ENCODE peak calls at places on chromosomes 2 and 18, in seven cellular contexts. One of them, this sample, is unnamed.

GRCh38 chr2:4381049-4381448 is 677.7 kb downstream of the DCDC2C start:
- DNase-seq in activated CD4-positive, alpha-beta T cell treated with anti-CD3 and anti-CD28 coated beads for 24 hours: no peak
- DNase-seq in GM04504: no peak
- DNase-seq in right cardiac atrium: no peak
- DNase-seq in choroid plexus epithelial cell: no peak
- DNase-seq in retina: peak
- DNase-seq in naive B cell: no peak
- DNase-seq in this sample: no peak

GRCh38 chr2:23009545-23010149 is 375.3 kb upstream of the KLHL29 start:
- DNase-seq in activated CD4-positive, alpha-beta T cell treated with anti-CD3 and anti-CD28 coated beads for 24 hours: no peak
- DNase-seq in GM04504: peak
- DNase-seq in right cardiac atrium: no peak
- DNase-seq in choroid plexus epithelial cell: peak
- DNase-seq in retina: no peak
- DNase-seq in naive B cell: no peak
- DNase-seq in this sample: no peak

GRCh38 chr2:45904931-45905642 is 253.6 kb downstream of the PRKCE start:
- DNase-seq in activated CD4-positive, alpha-beta T cell treated with anti-CD3 and anti-CD28 coated beads for 24 hours: no peak
- DNase-seq in GM04504: no peak
- DNase-seq in right cardiac atrium: no peak
- DNase-seq in choroid plexus epithelial cell: no peak
- DNase-seq in retina: peak
- DNase-seq in naive B cell: no peak
- DNase-seq in this sample: no peak

GRCh38 chr18:76266226-76266991 is 228.6 kb downstream of the ZNF516 start:
- DNase-seq in activated CD4-positive, alpha-beta T cell treated with anti-CD3 and anti-CD28 coated beads for 24 hours: no peak
- DNase-seq in GM04504: no peak
- DNase-seq in right cardiac atrium: no peak
- DNase-seq in choroid plexus epithelial cell: no peak
- DNase-seq in retina: no peak
- DNase-seq in naive B cell: no peak
- DNase-seq in this sample: no peak

GRCh38 chr2:80303825-80304521 is 579 bp downstream of the LRRTM1 start:
- DNase-seq in activated CD4-positive, alpha-beta T cell treated with anti-CD3 and anti-CD28 coated beads for 24 hours: no peak
- DNase-seq in GM04504: no peak
- DNase-seq in right cardiac atrium: peak
- DNase-seq in choroid plexus epithelial cell: no peak
- DNase-seq in retina: peak
- DNase-seq in naive B cell: no peak
- DNase-seq in this sample: no peak

GRCh38 chr2:231110551-231110950 is 14.3 kb downstream of the HTR2B start:
- DNase-seq in activated CD4-positive, alpha-beta T cell treated with anti-CD3 and anti-CD28 coated beads for 24 hours: no peak
- DNase-seq in GM04504: no peak
- DNase-seq in right cardiac atrium: no peak
- DNase-seq in choroid plexus epithelial cell: peak
- DNase-seq in retina: no peak
- DNase-seq in naive B cell: no peak
- DNase-seq in this sample: no peak

GRCh38 chr18:61683856-61684255 is 209.0 kb downstream of the RNF152 start:
- DNase-seq in activated CD4-positive, alpha-beta T cell treated with anti-CD3 and anti-CD28 coated beads for 24 hours: no peak
- DNase-seq in GM04504: no peak
- DNase-seq in right cardiac atrium: no peak
- DNase-seq in choroid plexus epithelial cell: no peak
- DNase-seq in retina: no peak
- DNase-seq in naive B cell: no peak
- DNase-seq in this sample: no peak

GRCh38 chr2:601806-602455 is 75.3 kb downstream of the TMEM18 start:
- DNase-seq in activated CD4-positive, alpha-beta T cell treated with anti-CD3 and anti-CD28 coated beads for 24 hours: no peak
- DNase-seq in GM04504: no peak
- DNase-seq in right cardiac atrium: no peak
- DNase-seq in choroid plexus epithelial cell: no peak
- DNase-seq in retina: no peak
- DNase-seq in naive B cell: no peak
- DNase-seq in this sample: peak

GRCh38 chr2:55876425-55877084 is 47.0 kb downstream of the EFEMP1 start:
- DNase-seq in activated CD4-positive, alpha-beta T cell treated with anti-CD3 and anti-CD28 coated beads for 24 hours: no peak
- DNase-seq in GM04504: no peak
- DNase-seq in right cardiac atrium: no peak
- DNase-seq in choroid plexus epithelial cell: no peak
- DNase-seq in retina: no peak
- DNase-seq in naive B cell: no peak
- DNase-seq in this sample: no peak

GRCh38 chr2:231222318-231223000 is 24.0 kb downstream of the ARMC9 start:
- DNase-seq in activated CD4-positive, alpha-beta T cell treated with anti-CD3 and anti-CD28 coated beads for 24 hours: no peak
- DNase-seq in GM04504: peak
- DNase-seq in right cardiac atrium: no peak
- DNase-seq in choroid plexus epithelial cell: peak
- DNase-seq in retina: no peak
- DNase-seq in naive B cell: no peak
- DNase-seq in this sample: no peak

GRCh38 chr2:20584637-20585321 is 66.1 kb downstream of the HS1BP3 start:
- DNase-seq in activated CD4-positive, alpha-beta T cell treated with anti-CD3 and anti-CD28 coated beads for 24 hours: no peak
- DNase-seq in GM04504: peak
- DNase-seq in right cardiac atrium: peak
- DNase-seq in choroid plexus epithelial cell: peak
- DNase-seq in retina: peak
- DNase-seq in naive B cell: no peak
- DNase-seq in this sample: peak

GRCh38 chr2:95552911-95553310 is 38.9 kb upstream of the TRIM43 start:
- DNase-seq in activated CD4-positive, alpha-beta T cell treated with anti-CD3 and anti-CD28 coated beads for 24 hours: no peak
- DNase-seq in GM04504: peak
- DNase-seq in right cardiac atrium: peak
- DNase-seq in choroid plexus epithelial cell: peak
- DNase-seq in retina: no peak
- DNase-seq in naive B cell: no peak
- DNase-seq in this sample: no peak